ENCODE peak calls at places on chromosomes 11 and 22, in nine cellular contexts. One of them, this sample, is unnamed.

GRCh38 chr11:123173040-123173855 is 21.8 kb downstream of the CLMP start:
- DNase-seq in psoas muscle: no peak
- DNase-seq in heart right ventricle: no peak
- DNase-seq in left ventricle myocardium inferior: no peak
- DNase-seq in body of pancreas: no peak
- DNase-seq in iPS DF 6.9: no peak
- DNase-seq in tibial artery: no peak
- DNase-seq in right lobe of liver: no peak
- DNase-seq in PC-3: peak
- DNase-seq in this sample: peak

GRCh38 chr22:44358723-44359440 is 46.1 kb upstream of the SHISAL1 start:
- DNase-seq in iPS DF 6.9: no peak
- DNase-seq in left ventricle myocardium inferior: peak
- DNase-seq in tibial artery: no peak
- DNase-seq in heart right ventricle: peak
- DNase-seq in PC-3: no peak
- DNase-seq in psoas muscle: no peak
- DNase-seq in body of pancreas: no peak
- DNase-seq in right lobe of liver: peak
- DNase-seq in this sample: no peak

GRCh38 chr11:2189938-2190669 is 18.5 kb upstream of the TH start:
- DNase-seq in tibial artery: no peak
- DNase-seq in iPS DF 6.9: no peak
- DNase-seq in left ventricle myocardium inferior: no peak
- DNase-seq in body of pancreas: no peak
- DNase-seq in heart right ventricle: no peak
- DNase-seq in psoas muscle: no peak
- DNase-seq in PC-3: no peak
- DNase-seq in right lobe of liver: no peak
- DNase-seq in this sample: no peak

GRCh38 chr11:57294225-57295131 is 30.3 kb downstream of the TNKS1BP1 start:
- DNase-seq in iPS DF 6.9: no peak
- DNase-seq in body of pancreas: no peak
- DNase-seq in left ventricle myocardium inferior: no peak
- DNase-seq in heart right ventricle: no peak
- DNase-seq in PC-3: peak
- DNase-seq in tibial artery: no peak
- DNase-seq in right lobe of liver: no peak
- DNase-seq in psoas muscle: no peak
- DNase-seq in this sample: peak

GRCh38 chr22:32584650-32585049 is 110.0 kb downstream of the FBXO7 start:
- DNase-seq in heart right ventricle: no peak
- DNase-seq in tibial artery: no peak
- DNase-seq in body of pancreas: no peak
- DNase-seq in PC-3: no peak
- DNase-seq in psoas muscle: no peak
- DNase-seq in left ventricle myocardium inferior: no peak
- DNase-seq in iPS DF 6.9: no peak
- DNase-seq in right lobe of liver: no peak
- DNase-seq in this sample: no peak

GRCh38 chr22:45308624-45309421 is 911 bp upstream of the FAM118A start:
- DNase-seq in body of pancreas: no peak
- DNase-seq in heart right ventricle: no peak
- DNase-seq in left ventricle myocardium inferior: no peak
- DNase-seq in right lobe of liver: no peak
- DNase-seq in iPS DF 6.9: no peak
- DNase-seq in PC-3: no peak
- DNase-seq in tibial artery: no peak
- DNase-seq in psoas muscle: no peak
- DNase-seq in this sample: no peak

GRCh38 chr22:43885319-43885671 is 6.5 kb downstream of the PNPLA5 start:
- DNase-seq in tibial artery: no peak
- DNase-seq in heart right ventricle: no peak
- DNase-seq in psoas muscle: no peak
- DNase-seq in left ventricle myocardium inferior: no peak
- DNase-seq in body of pancreas: no peak
- DNase-seq in PC-3: no peak
- DNase-seq in iPS DF 6.9: no peak
- DNase-seq in right lobe of liver: no peak
- DNase-seq in this sample: no peak

GRCh38 chr11:122140535-122140934 is 24.5 kb upstream of the BLID start:
- DNase-seq in body of pancreas: no peak
- DNase-seq in heart right ventricle: no peak
- DNase-seq in psoas muscle: no peak
- DNase-seq in tibial artery: no peak
- DNase-seq in right lobe of liver: no peak
- DNase-seq in iPS DF 6.9: no peak
- DNase-seq in PC-3: peak
- DNase-seq in left ventricle myocardium inferior: no peak
- DNase-seq in this sample: no peak

GRCh38 chr11:10575999-10576398 is 7.5 kb upstream of the LYVE1 start:
- DNase-seq in PC-3: no peak
- DNase-seq in iPS DF 6.9: no peak
- DNase-seq in heart right ventricle: no peak
- DNase-seq in body of pancreas: no peak
- DNase-seq in tibial artery: no peak
- DNase-seq in right lobe of liver: no peak
- DNase-seq in psoas muscle: no peak
- DNase-seq in left ventricle myocardium inferior: no peak
- DNase-seq in this sample: no peak

GRCh38 chr11:73538381-73538872 is 59.5 kb downstream of the FAM168A start:
- DNase-seq in left ventricle myocardium inferior: no peak
- DNase-seq in body of pancreas: no peak
- DNase-seq in tibial artery: no peak
- DNase-seq in iPS DF 6.9: peak
- DNase-seq in PC-3: no peak
- DNase-seq in psoas muscle: no peak
- DNase-seq in right lobe of liver: no peak
- DNase-seq in heart right ventricle: no peak
- DNase-seq in this sample: peak

GRCh38 chr11:40185793-40186192 is 1273.7 kb downstream of the LRRC4C start:
- DNase-seq in body of pancreas: no peak
- DNase-seq in tibial artery: no peak
- DNase-seq in PC-3: no peak
- DNase-seq in iPS DF 6.9: no peak
- DNase-seq in heart right ventricle: no peak
- DNase-seq in left ventricle myocardium inferior: no peak
- DNase-seq in right lobe of liver: no peak
- DNase-seq in psoas muscle: no peak
- DNase-seq in this sample: no peak

GRCh38 chr11:124748100-124748418 is 4.0 kb downstream of the VSIG2 start:
- DNase-seq in right lobe of liver: no peak
- DNase-seq in PC-3: no peak
- DNase-seq in left ventricle myocardium inferior: no peak
- DNase-seq in heart right ventricle: no peak
- DNase-seq in tibial artery: no peak
- DNase-seq in iPS DF 6.9: no peak
- DNase-seq in psoas muscle: no peak
- DNase-seq in body of pancreas: no peak
- DNase-seq in this sample: no peak

DNA sequence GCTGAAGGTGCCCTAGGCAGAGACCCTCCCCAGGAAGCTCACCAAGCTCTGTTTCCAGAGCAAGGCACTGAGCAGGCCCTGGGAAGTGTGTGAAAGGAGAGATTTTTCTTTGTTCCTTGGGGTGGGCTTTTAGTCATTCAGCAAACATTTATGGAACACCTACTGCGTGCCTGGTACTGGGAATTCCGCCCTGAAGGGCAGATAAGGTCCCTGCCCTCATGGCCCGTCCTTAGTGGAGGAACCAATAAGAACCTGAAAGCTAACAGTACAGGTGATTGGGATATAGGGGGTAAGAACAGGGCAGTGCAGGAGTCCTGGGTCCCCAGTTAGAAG is 3.9 kb downstream of the TMEM134 start:
- DNase-seq in right lobe of liver: no peak
- DNase-seq in psoas muscle: no peak
- DNase-seq in iPS DF 6.9: no peak
- DNase-seq in left ventricle myocardium inferior: no peak
- DNase-seq in heart right ventricle: no peak
- DNase-seq in body of pancreas: no peak
- DNase-seq in tibial artery: no peak
- DNase-seq in PC-3: peak
- DNase-seq in this sample: no peak
- H3K27ac ChIP-seq in right lobe of liver: peak
- H3K27ac ChIP-seq in psoas muscle: peak
- H3K27ac ChIP-seq in iPS DF 6.9: no peak
- H3K27ac ChIP-seq in left ventricle myocardium inferior: peak
- H3K27ac ChIP-seq in heart right ventricle: peak
- H3K27ac ChIP-seq in body of pancreas: peak
- H3K27ac ChIP-seq in tibial artery: peak
- H3K27ac ChIP-seq in PC-3: peak
- H3K27ac ChIP-seq in this sample: peak

GRCh38 chr22:22233081-22233480 is 11.5 kb upstream of the VPREB1 start:
- DNase-seq in body of pancreas: no peak
- DNase-seq in tibial artery: no peak
- DNase-seq in PC-3: no peak
- DNase-seq in right lobe of liver: no peak
- DNase-seq in iPS DF 6.9: no peak
- DNase-seq in left ventricle myocardium inferior: no peak
- DNase-seq in psoas muscle: no peak
- DNase-seq in heart right ventricle: no peak
- DNase-seq in this sample: no peak
- H3K4me3 ChIP-seq in body of pancreas: no peak
- H3K4me3 ChIP-seq in tibial artery: no peak
- H3K4me3 ChIP-seq in PC-3: no peak
- H3K4me3 ChIP-seq in right lobe of liver: no peak
- H3K4me3 ChIP-seq in iPS DF 6.9: no peak
- H3K4me3 ChIP-seq in left ventricle myocardium inferior: no peak
- H3K4me3 ChIP-seq in psoas muscle: no peak
- H3K4me3 ChIP-seq in heart right ventricle: no peak
- H3K4me3 ChIP-seq in this sample: no peak

GRCh38 chr11:117735350-117735977 is 61.6 kb downstream of the DSCAML1 start:
- DNase-seq in heart right ventricle: no peak
- DNase-seq in iPS DF 6.9: no peak
- DNase-seq in tibial artery: no peak
- DNase-seq in PC-3: no peak
- DNase-seq in body of pancreas: no peak
- DNase-seq in right lobe of liver: no peak
- DNase-seq in left ventricle myocardium inferior: no peak
- DNase-seq in psoas muscle: no peak
- DNase-seq in this sample: no peak

GRCh38 chr11:117731689-117732290 is 65.2 kb downstream of the DSCAML1 start:
- DNase-seq in left ventricle myocardium inferior: no peak
- DNase-seq in PC-3: no peak
- DNase-seq in body of pancreas: no peak
- DNase-seq in iPS DF 6.9: no peak
- DNase-seq in heart right ventricle: no peak
- DNase-seq in right lobe of liver: no peak
- DNase-seq in tibial artery: no peak
- DNase-seq in psoas muscle: no peak
- DNase-seq in this sample: no peak

GRCh38 chr11:117734596-117734995 is 62.4 kb downstream of the DSCAML1 start:
- DNase-seq in PC-3: no peak
- DNase-seq in psoas muscle: no peak
- DNase-seq in right lobe of liver: no peak
- DNase-seq in body of pancreas: no peak
- DNase-seq in iPS DF 6.9: no peak
- DNase-seq in heart right ventricle: no peak
- DNase-seq in left ventricle myocardium inferior: no peak
- DNase-seq in tibial artery: peak
- DNase-seq in this sample: peak

GRCh38 chr11:117730256-117730800 is 66.7 kb downstream of the DSCAML1 start:
- DNase-seq in tibial artery: no peak
- DNase-seq in iPS DF 6.9: no peak
- DNase-seq in PC-3: no peak
- DNase-seq in left ventricle myocardium inferior: no peak
- DNase-seq in psoas muscle: no peak
- DNase-seq in heart right ventricle: no peak
- DNase-seq in right lobe of liver: no peak
- DNase-seq in body of pancreas: no peak
- DNase-seq in this sample: peak

GRCh38 chr11:117733311-117733710 is 63.7 kb downstream of the DSCAML1 start:
- DNase-seq in body of pancreas: no peak
- DNase-seq in heart right ventricle: no peak
- DNase-seq in right lobe of liver: no peak
- DNase-seq in iPS DF 6.9: no peak
- DNase-seq in psoas muscle: no peak
- DNase-seq in left ventricle myocardium inferior: no peak
- DNase-seq in PC-3: no peak
- DNase-seq in tibial artery: peak
- DNase-seq in this sample: no peak
- H3K27ac ChIP-seq in body of pancreas: no peak
- H3K27ac ChIP-seq in heart right ventricle: no peak
- H3K27ac ChIP-seq in right lobe of liver: no peak
- H3K27ac ChIP-seq in iPS DF 6.9: no peak
- H3K27ac ChIP-seq in psoas muscle: no peak
- H3K27ac ChIP-seq in left ventricle myocardium inferior: no peak
- H3K27ac ChIP-seq in PC-3: no peak
- H3K27ac ChIP-seq in tibial artery: no peak
- H3K27ac ChIP-seq in this sample: no peak

DNA sequence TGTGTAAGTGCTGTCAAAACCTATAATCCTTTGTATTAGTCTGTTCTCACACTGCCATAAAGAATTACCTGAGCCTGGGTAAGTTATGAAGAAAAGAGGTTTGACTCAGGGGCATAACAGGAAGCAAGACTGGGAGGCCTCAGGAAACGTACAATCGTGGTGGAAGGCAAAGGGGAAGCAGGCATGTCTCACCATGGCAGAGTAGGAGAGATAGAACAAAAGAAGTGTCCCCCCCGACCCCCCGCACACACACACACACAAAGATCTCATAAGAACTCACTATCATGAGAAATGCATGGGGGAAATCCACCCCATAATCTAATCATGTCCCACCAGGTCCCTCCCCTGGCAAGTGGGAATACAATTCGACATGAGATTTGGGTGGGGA is 2.3 kb upstream of the USP28 start:
- DNase-seq in psoas muscle: no peak
- DNase-seq in PC-3: no peak
- DNase-seq in right lobe of liver: no peak
- DNase-seq in heart right ventricle: no peak
- DNase-seq in iPS DF 6.9: no peak
- DNase-seq in body of pancreas: no peak
- DNase-seq in left ventricle myocardium inferior: no peak
- DNase-seq in tibial artery: no peak
- DNase-seq in this sample: no peak
- H3K4me3 ChIP-seq in psoas muscle: no peak
- H3K4me3 ChIP-seq in PC-3: no peak
- H3K4me3 ChIP-seq in right lobe of liver: no peak
- H3K4me3 ChIP-seq in heart right ventricle: no peak
- H3K4me3 ChIP-seq in iPS DF 6.9: no peak
- H3K4me3 ChIP-seq in body of pancreas: no peak
- H3K4me3 ChIP-seq in left ventricle myocardium inferior: no peak
- H3K4me3 ChIP-seq in tibial artery: no peak
- H3K4me3 ChIP-seq in this sample: no peak

DNA sequence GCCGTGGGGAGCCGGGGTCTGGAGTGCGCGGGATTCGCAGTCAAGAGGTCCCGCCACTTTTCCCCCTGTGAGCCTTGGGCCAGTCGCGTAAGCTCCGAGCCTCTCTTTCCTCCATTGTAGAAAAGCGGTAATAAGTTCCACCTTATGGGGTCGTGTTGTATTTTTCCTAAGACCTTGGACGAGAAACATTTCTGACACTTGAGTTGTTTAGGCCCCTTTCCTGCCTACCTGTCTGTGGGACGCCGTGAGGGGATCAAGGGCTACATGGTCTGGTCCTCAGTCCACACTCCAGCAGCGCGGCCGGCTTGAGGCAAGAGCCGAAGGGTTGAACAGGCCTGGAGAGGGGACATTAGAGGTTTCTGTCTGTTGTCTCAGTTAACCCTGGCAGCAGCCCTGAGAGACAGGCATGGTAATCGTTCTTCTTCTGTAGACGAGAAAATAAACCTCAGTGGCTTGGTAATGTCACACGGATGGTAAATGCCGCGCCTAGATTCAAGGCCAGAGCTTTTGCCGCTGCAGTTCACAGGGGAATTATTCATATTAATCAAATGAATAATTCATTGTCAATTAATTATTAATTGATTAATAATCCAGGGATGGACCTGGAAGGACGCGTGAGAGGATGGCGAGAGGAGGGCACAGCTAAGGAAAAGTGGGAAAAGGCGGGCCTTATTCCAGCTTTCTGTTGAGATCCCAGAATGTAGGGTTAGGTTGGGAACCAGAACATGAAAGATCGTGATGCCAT is 545 bp downstream of the FEN1 start:
- DNase-seq in PC-3: peak
- DNase-seq in iPS DF 6.9: no peak
- DNase-seq in psoas muscle: no peak
- DNase-seq in right lobe of liver: no peak
- DNase-seq in heart right ventricle: no peak
- DNase-seq in body of pancreas: peak
- DNase-seq in tibial artery: no peak
- DNase-seq in left ventricle myocardium inferior: no peak
- DNase-seq in this sample: no peak
- H3K27ac ChIP-seq in PC-3: peak
- H3K27ac ChIP-seq in iPS DF 6.9: no peak
- H3K27ac ChIP-seq in psoas muscle: peak
- H3K27ac ChIP-seq in right lobe of liver: peak
- H3K27ac ChIP-seq in heart right ventricle: peak
- H3K27ac ChIP-seq in body of pancreas: peak
- H3K27ac ChIP-seq in tibial artery: peak
- H3K27ac ChIP-seq in left ventricle myocardium inferior: peak
- H3K27ac ChIP-seq in this sample: peak

This sample was measured in A673.